ENCODE peak calls at places on chromosomes 5 and 9, in seven cellular contexts. G is EH; N is stimulated activated CD4-positive, alpha-beta T cell treated with anti-CD3 and anti-CD28 coated beads, Interleukin-2, amount 100 ng/mL, for 24 hours; O is mesendoderm; M is choroid plexus epithelial cell; I is cardiac muscle cell; E is psoas muscle. Y is an unnamed sample.

GRCh38 chr5:39775458-39776365 is 350.9 kb upstream of the DAB2 start:
- DNase-seq in G (peak), N (no peak), O (peak), M (peak), I (no peak), E (no peak), Y (peak)

GRCh38 chr9:106333487-106333886 is 529.5 kb upstream of the ZNF462 start:
- DNase-seq in G (no peak), N (no peak), O (no peak), M (no peak), I (no peak), E (no peak), Y (no peak)

GRCh38 chr5:57441557-57441956 is 41.1 kb downstream of the ACTBL2 start:
- DNase-seq in G (peak), N (no peak), O (no peak), M (peak), I (no peak), E (no peak), Y (peak)

GRCh38 chr9:137077010-137077747 is at the start of gene UAP1L1:
- DNase-seq in G (peak), N (peak), O (no peak), M (peak), I (peak), E (peak), Y (peak)

GRCh38 chr9:128625391-128626145 is 31.1 kb downstream of the DYNC2I2 start:
- DNase-seq in G (no peak), N (no peak), O (no peak), M (no peak), I (no peak), E (no peak), Y (no peak)

GRCh38 chr5:86968311-86968753 is 299.4 kb upstream of the RASA1 start:
- DNase-seq in G (peak), N (no peak), O (peak), M (peak), I (peak), E (peak), Y (peak)

GRCh38 chr5:177389368-177390169 is 5.3 kb downstream of the SLC34A1 start:
- DNase-seq in G (peak), N (peak), O (peak), M (peak), I (no peak), E (no peak), Y (peak)

GRCh38 chr5:111551569-111552275 is 39.4 kb upstream of the STARD4 start:
- DNase-seq in G (no peak), N (no peak), O (peak), M (no peak), I (no peak), E (no peak), Y (no peak)

GRCh38 chr5:174159327-174160247 is 114.1 kb downstream of the NSG2 start:
- DNase-seq in G (peak), N (no peak), O (peak), M (peak), I (no peak), E (no peak), Y (peak)

GRCh38 chr5:78360674-78361225 is 333 bp downstream of the SCAMP1 start:
- DNase-seq in G (peak), N (peak), O (no peak), M (no peak), I (peak), E (peak), Y (peak)

GRCh38 chr5:159811712-159812111 is 104.6 kb upstream of the ADRA1B start:
- DNase-seq in G (no peak), N (no peak), O (no peak), M (no peak), I (no peak), E (no peak), Y (no peak)

GRCh38 chr9:71647094-71647591 is 121.2 kb downstream of the CEMIP2 start:
- DNase-seq in G (peak), N (no peak), O (peak), M (peak), I (no peak), E (peak), Y (peak)

GRCh38 chr5:143111799-143112198 is 291.7 kb downstream of the NR3C1 start:
- DNase-seq in G (no peak), N (no peak), O (no peak), M (no peak), I (no peak), E (no peak), Y (no peak)

GRCh38 chr5:74816875-74817274 is 49.3 kb downstream of the FAM169A start:
- DNase-seq in G (no peak), N (no peak), O (peak), M (no peak), I (no peak), E (no peak), Y (no peak)

GRCh38 chr9:99490736-99491135 is 268.7 kb downstream of the SEC61B start:
- DNase-seq in G (peak), N (no peak), O (no peak), M (peak), I (no peak), E (no peak), Y (peak)

GRCh38 chr9:16704096-16704488 is 166.4 kb downstream of the BNC2 start:
- DNase-seq in G (no peak), N (no peak), O (no peak), M (no peak), I (no peak), E (no peak), Y (no peak)

GRCh38 chr5:179763215-179763945 is 30.4 kb upstream of the LTC4S start:
- DNase-seq in G (peak), N (peak), O (peak), M (peak), I (peak), E (peak), Y (peak)

GRCh38 chr5:115415143-115415491 is 118.7 kb upstream of the CCDC112 start:
- DNase-seq in G (peak), N (no peak), O (peak), M (peak), I (peak), E (no peak), Y (no peak)

GRCh38 chr5:111308951-111309350 is 84.8 kb downstream of the CAMK4 start:
- DNase-seq in G (no peak), N (no peak), O (peak), M (no peak), I (no peak), E (no peak), Y (no peak)

GRCh38 chr5:132134384-132134783 is 60.8 kb downstream of the CSF2 start:
- DNase-seq in G (peak), N (no peak), O (peak), M (peak), I (no peak), E (no peak), Y (no peak)

GRCh38 chr5:15440434-15440833 is 59.5 kb upstream of the FBXL7 start:
- DNase-seq in G (peak), N (no peak), O (peak), M (no peak), I (no peak), E (no peak), Y (no peak)

GRCh38 chr9:112532427-112532826 is 45.8 kb downstream of the KIAA1958 start:
- DNase-seq in G (peak), N (no peak), O (no peak), M (peak), I (no peak), E (no peak), Y (peak)

GRCh38 chr5:89556215-89557009 is 673.4 kb upstream of the MEF2C start:
- DNase-seq in G (peak), N (no peak), O (no peak), M (peak), I (no peak), E (no peak), Y (peak)

GRCh38 chr9:137030528-137030927 is 1.4 kb downstream of the FUT7 start:
- DNase-seq in G (no peak), N (peak), O (no peak), M (no peak), I (no peak), E (peak), Y (no peak)

GRCh38 chr5:14250778-14251711 is 107.9 kb downstream of the TRIO start:
- DNase-seq in G (no peak), N (no peak), O (no peak), M (no peak), I (no peak), E (no peak), Y (no peak)

GRCh38 chr9:98687911-98688310 is 20.8 kb downstream of the GABBR2 start:
- DNase-seq in G (no peak), N (no peak), O (peak), M (no peak), I (no peak), E (no peak), Y (no peak)

GRCh38 chr9:69071059-69071458 is 35.5 kb downstream of the FXN start:
- DNase-seq in G (no peak), N (no peak), O (no peak), M (no peak), I (no peak), E (no peak), Y (no peak)

GRCh38 chr5:3119435-3119834 is 368.0 kb upstream of the IRX2 start:
- DNase-seq in G (no peak), N (no peak), O (peak), M (no peak), I (no peak), E (no peak), Y (no peak)

GRCh38 chr5:181050016-181050415 is 9.9 kb downstream of the BTNL9 start:
- DNase-seq in G (no peak), N (no peak), O (no peak), M (no peak), I (no peak), E (no peak), Y (no peak)

GRCh38 chr9:101737705-101738565 is 512 bp downstream of the GRIN3A start:
- DNase-seq in G (no peak), N (no peak), O (peak), M (no peak), I (peak), E (peak), Y (peak)

GRCh38 chr9:75181748-75182147 is 93.4 kb downstream of the OSTF1 start:
- DNase-seq in G (peak), N (no peak), O (no peak), M (peak), I (no peak), E (no peak), Y (peak)

GRCh38 chr9:12141422-12141821 is 551.8 kb upstream of the TYRP1 start:
- DNase-seq in G (no peak), N (no peak), O (peak), M (no peak), I (no peak), E (no peak), Y (no peak)

GRCh38 chr9:108885643-108886348 is 23.7 kb downstream of the ACTL7A start:
- DNase-seq in G (peak), N (peak), O (peak), M (peak), I (peak), E (no peak), Y (peak)

GRCh38 chr5:36300927-36301540 is 668 bp downstream of the RANBP3L start:
- DNase-seq in G (no peak), N (no peak), O (no peak), M (peak), I (no peak), E (no peak), Y (no peak)